ENCODE peak calls at places on chromosome 22, in nine cellular contexts. A is fibroblast of lung, F is mesendoderm, T is astrocyte, I is transverse colon, M is left ventricle myocardium inferior, L is small intestine, P is neural progenitor cell, S is testis. G is an unnamed sample.

GRCh38 chr22:23097412-23098229 is 27.3 kb downstream of the GNAZ start:
- DNase-seq in A (no peak), F (no peak), T (no peak), I (no peak), M (no peak), L (no peak), P (no peak), S (no peak), G (no peak)

GRCh38 chr22:27642104-27642800 is 159.3 kb downstream of the MN1 start:
- DNase-seq in A (no peak), F (no peak), T (no peak), I (no peak), M (no peak), L (no peak), P (peak; percentile 79), S (peak; percentile 43), G (no peak)

GRCh38 chr22:33296941-33297340 is 238.8 kb upstream of the SYN3 start:
- DNase-seq in A (no peak), F (no peak), T (no peak), I (no peak), M (no peak), L (no peak), P (no peak), S (no peak), G (no peak)

GRCh38 chr22:22933100-22933806 is 45.6 kb downstream of the IGLL5 start:
- DNase-seq in A (no peak), F (no peak), T (no peak), I (no peak), M (no peak), L (no peak), P (no peak), S (no peak), G (no peak)

GRCh38 chr22:44192811-44193536 is 12.2 kb downstream of the PARVG start:
- DNase-seq in A (no peak), F (no peak), T (no peak), I (no peak), M (no peak), L (no peak), P (no peak), S (no peak), G (no peak)

GRCh38 chr22:38792833-38793232 is 1.1 kb downstream of the DNAL4 start:
- DNase-seq in A (peak; percentile 24), F (no peak), T (peak; percentile 30), I (no peak), M (no peak), L (no peak), P (no peak), S (no peak), G (no peak)

GRCh38 chr22:22720724-22721261 is 76.4 kb downstream of the GGTLC2 start:
- DNase-seq in A (no peak), F (no peak), T (no peak), I (peak; percentile 46), M (no peak), L (no peak), P (no peak), S (peak; percentile 28), G (peak; percentile 77)

GRCh38 chr22:36510966-36511881 is 4.4 kb upstream of the FOXRED2 start:
- DNase-seq in A (peak; percentile 58), F (peak; percentile 75), T (peak; percentile 23), I (peak; percentile 34), M (no peak), L (peak; percentile 40), P (peak; percentile 74), S (peak; percentile 60), G (no peak)

GRCh38 chr22:41574847-41575381 is 14.1 kb downstream of the CSDC2 start:
- DNase-seq in A (peak; percentile 70), F (no peak), T (no peak), I (peak; percentile 44), M (peak; percentile 88), L (no peak), P (no peak), S (peak; percentile 90), G (no peak)

GRCh38 chr22:25113316-25113721 is 86.3 kb upstream of the CRYBB3 start:
- DNase-seq in A (no peak), F (peak; percentile 16), T (no peak), I (peak; percentile 39), M (no peak), L (peak; percentile 18), P (no peak), S (no peak), G (no peak)

GRCh38 chr22:29030016-29030617 is 31.5 kb downstream of the C22orf31 start:
- DNase-seq in A (peak; percentile 37), F (peak; percentile 91), T (peak; percentile 81), I (no peak), M (no peak), L (no peak), P (no peak), S (no peak), G (no peak)

GRCh38 chr22:30940655-30941362 is 27.8 kb downstream of the MORC2 start:
- DNase-seq in A (no peak), F (no peak), T (no peak), I (no peak), M (no peak), L (no peak), P (no peak), S (no peak), G (no peak)

GRCh38 chr22:39994046-39994565 is 648 bp upstream of the FAM83F start:
- DNase-seq in A (no peak), F (no peak), T (no peak), I (no peak), M (no peak), L (no peak), P (no peak), S (no peak), G (no peak)

GRCh38 chr22:39996732-39997131 is 2.0 kb downstream of the FAM83F start:
- DNase-seq in A (no peak), F (no peak), T (no peak), I (no peak), M (no peak), L (peak; percentile 13), P (no peak), S (no peak), G (no peak)

GRCh38 chr22:39992088-39992826 is 2.5 kb upstream of the FAM83F start:
- DNase-seq in A (no peak), F (no peak), T (no peak), I (no peak), M (no peak), L (no peak), P (no peak), S (no peak), G (no peak)

GRCh38 chr22:39995346-39996252 is 845 bp downstream of the FAM83F start:
- DNase-seq in A (no peak), F (peak; percentile 35), T (no peak), I (peak; percentile 29), M (no peak), L (peak; percentile 40), P (no peak), S (peak; percentile 59), G (no peak)

DNA sequence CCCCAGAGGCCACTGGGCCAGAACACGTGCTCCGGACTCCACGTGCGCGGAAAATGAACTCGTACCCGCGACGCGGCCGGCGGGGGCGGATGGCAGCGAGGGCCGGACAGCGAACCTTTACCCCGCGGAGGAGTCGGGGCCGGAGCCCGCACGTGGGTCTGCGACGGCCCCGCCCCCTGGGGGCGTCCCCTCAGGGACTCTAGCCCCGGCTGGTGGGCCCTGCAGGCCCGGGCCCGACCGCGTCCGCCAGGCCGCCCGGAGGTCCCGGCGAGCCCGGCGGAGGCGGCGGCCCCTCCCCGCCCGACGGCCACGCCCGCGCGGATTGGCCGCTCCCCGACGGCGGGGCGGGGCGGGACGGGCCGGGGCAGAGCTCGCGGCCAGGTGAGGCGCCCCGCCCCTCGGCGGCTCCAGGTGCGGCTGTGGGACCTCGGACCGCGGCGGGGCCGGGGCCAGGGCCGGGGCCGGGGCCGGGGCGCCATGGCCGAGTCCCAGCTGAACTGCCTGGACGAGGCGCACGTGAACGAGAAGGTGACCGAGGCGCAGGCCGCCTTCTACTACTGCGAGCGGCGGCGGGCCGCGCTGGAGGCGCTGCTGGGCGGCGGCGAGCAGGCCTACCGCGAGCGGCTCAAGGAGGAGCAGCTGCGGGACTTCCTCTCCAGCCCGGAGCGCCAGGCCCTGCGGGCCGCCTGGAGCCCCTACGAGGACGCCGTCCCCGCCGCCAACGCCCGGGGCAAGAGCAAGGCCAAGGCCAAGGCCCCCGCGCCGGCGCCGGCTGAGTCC is at the start of gene FAM83F:
- DNase-seq in A (no peak), F (peak; percentile 79), T (no peak), I (peak; percentile 74), M (no peak), L (peak; percentile 81), P (peak; percentile 78), S (peak; percentile 46), G (no peak)
- H3K4me3 ChIP-seq in A (no peak within 1 kb of the TSS), F (peak within 1 kb of the TSS; percentile 59), T (no peak within 1 kb of the TSS), I (peak within 1 kb of the TSS; percentile 40), M (peak within 1 kb of the TSS; percentile 51), L (peak within 1 kb of the TSS; percentile 69), P (peak within 1 kb of the TSS; percentile 17), S (peak within 1 kb of the TSS; percentile 50), G (peak within 1 kb of the TSS; percentile 21)

DNA sequence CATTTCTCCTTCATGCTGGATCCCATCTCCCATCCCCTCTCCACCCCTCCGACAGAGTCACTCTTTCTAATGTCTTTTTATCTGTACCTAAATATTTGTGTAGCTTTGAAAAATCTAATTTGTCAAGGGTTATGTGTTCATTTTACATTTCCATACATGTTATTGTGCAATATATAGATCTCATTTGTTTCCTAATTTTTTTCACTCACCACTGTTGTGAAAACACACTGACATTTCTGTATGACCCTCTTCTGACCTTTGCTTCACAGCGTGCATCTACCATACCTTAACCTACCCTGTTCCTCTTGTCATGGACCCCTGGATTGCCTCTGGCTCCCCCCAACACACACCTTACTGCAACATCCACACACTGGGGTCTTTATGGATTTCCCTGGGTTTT is 942.9 kb downstream of the TBC1D22A start:
- DNase-seq in A (no peak), F (no peak), T (no peak), I (no peak), M (no peak), L (no peak), P (no peak), S (no peak), G (peak; percentile 64)
- H3K4me1 ChIP-seq in A (no peaks in the 10 kb centered on the region), F (peaks cover 1% of the 10 kb centered on the region), T (no peaks in the 10 kb centered on the region), I (no peaks in the 10 kb centered on the region), M (no peaks in the 10 kb centered on the region), L (no peaks in the 10 kb centered on the region), P (no peaks in the 10 kb centered on the region), S (no peaks in the 10 kb centered on the region), G (no peaks in the 10 kb centered on the region)

GRCh38 chr22:46003271-46004091 is 26.5 kb upstream of the WNT7B start:
- DNase-seq in A (no peak), F (no peak), T (no peak), I (no peak), M (peak; percentile 14), L (no peak), P (no peak), S (no peak), G (no peak)
- H3K27ac ChIP-seq in A (peak overlapping the region; percentile 24), F (no peak overlapping the region), T (peak overlapping the region; percentile 65), I (no peak overlapping the region), M (peak overlapping the region; percentile 81), L (no peak overlapping the region), P (no peak overlapping the region), S (no peak overlapping the region), G (no peak overlapping the region)

DNA sequence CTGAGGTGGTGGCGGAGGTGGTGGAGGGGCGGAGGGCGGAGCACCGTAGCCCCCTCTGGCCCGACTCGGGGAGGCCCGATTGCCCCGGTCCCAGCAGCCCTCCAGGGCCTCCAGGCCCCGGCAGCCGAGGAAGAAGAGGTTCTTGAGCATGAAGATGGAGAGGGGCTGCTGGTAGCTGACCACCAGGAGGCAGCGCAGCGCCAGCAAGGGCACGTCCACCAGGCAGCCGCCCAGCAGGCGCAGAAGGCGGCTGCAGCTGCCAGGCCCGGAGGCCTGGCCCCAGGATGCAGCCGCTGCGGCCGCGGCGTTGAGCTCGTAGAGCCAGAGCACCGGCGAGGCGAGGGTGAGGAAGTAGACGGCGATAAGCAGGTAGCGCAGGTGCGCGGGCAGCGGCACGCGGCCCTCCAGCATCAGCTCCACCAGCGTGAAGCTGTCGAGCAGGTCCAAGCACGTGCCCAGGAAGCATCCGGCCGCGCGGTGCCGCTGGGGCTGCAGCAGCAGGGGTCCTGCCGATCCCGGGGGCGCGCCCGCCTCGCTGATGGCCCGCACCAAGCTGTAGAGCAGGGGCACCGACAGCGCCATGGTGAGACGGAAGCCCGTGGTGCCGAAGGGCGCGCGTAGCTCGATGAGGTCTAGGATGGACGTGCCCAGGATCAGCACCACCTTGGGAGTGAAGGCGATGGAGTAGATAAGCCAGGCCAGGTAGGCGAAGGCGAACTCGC is 1.5 kb downstream of the TMEM121B start:
- DNase-seq in A (peak; percentile 17), F (peak; percentile 80), T (no peak), I (peak; percentile 44), M (peak; percentile 45), L (peak; percentile 52), P (peak; percentile 69), S (no peak), G (no peak)
- H3K4me3 ChIP-seq in A (no peak overlapping the region), F (no peak overlapping the region), T (no peak overlapping the region), I (no peak overlapping the region), M (peak overlapping the region; percentile 81), L (no peak overlapping the region), P (no peak overlapping the region), S (peak overlapping the region; percentile 29), G (no peak overlapping the region)

G was measured in esophagus muscularis mucosa.